ENCODE peak calls at places on chromosomes 12 and 14, in eight cellular contexts. One of them, this sample, is unnamed.
A peak's percentile ranks its signal among the peaks of the same experiment; 100 is the strongest.

GRCh38 chr12:70883855-70884254 is 36.7 kb downstream of the PTPRR start:
- DNase-seq in NB4: no peak
- DNase-seq in kidney: no peak
- DNase-seq in RWPE1: no peak
- DNase-seq in neural crest cell: no peak
- DNase-seq in GM20000: no peak
- DNase-seq in choroid plexus epithelial cell: no peak
- DNase-seq in GM10248: no peak
- DNase-seq in this sample: no peak

GRCh38 chr12:2319747-2320146 is 267.0 kb downstream of the CACNA1C start:
- DNase-seq in NB4: no peak
- DNase-seq in kidney: no peak
- DNase-seq in RWPE1: no peak
- DNase-seq in neural crest cell: no peak
- DNase-seq in GM20000: no peak
- DNase-seq in choroid plexus epithelial cell: peak; percentile 60
- DNase-seq in GM10248: no peak
- DNase-seq in this sample: no peak

GRCh38 chr14:75905505-75905904 is 76.3 kb downstream of the TGFB3 start:
- DNase-seq in NB4: peak; percentile 4
- DNase-seq in kidney: no peak
- DNase-seq in RWPE1: no peak
- DNase-seq in neural crest cell: no peak
- DNase-seq in GM20000: no peak
- DNase-seq in choroid plexus epithelial cell: peak; percentile 85
- DNase-seq in GM10248: no peak
- DNase-seq in this sample: peak; percentile 2

GRCh38 chr14:83467811-83468210 is 1934.2 kb upstream of the SEL1L start:
- DNase-seq in NB4: peak; percentile 31
- DNase-seq in kidney: no peak
- DNase-seq in RWPE1: no peak
- DNase-seq in neural crest cell: no peak
- DNase-seq in GM20000: no peak
- DNase-seq in choroid plexus epithelial cell: peak; percentile 58
- DNase-seq in GM10248: no peak
- DNase-seq in this sample: no peak

GRCh38 chr12:6899837-6900519 is 4.6 kb upstream of the LRRC23 start:
- DNase-seq in NB4: peak; percentile 24
- DNase-seq in kidney: peak; percentile 85
- DNase-seq in RWPE1: no peak
- DNase-seq in neural crest cell: no peak
- DNase-seq in GM20000: no peak
- DNase-seq in choroid plexus epithelial cell: peak; percentile 48
- DNase-seq in GM10248: no peak
- DNase-seq in this sample: no peak

GRCh38 chr14:50039734-50040400 is 76.5 kb downstream of the VCPKMT start:
- DNase-seq in NB4: peak; percentile 85
- DNase-seq in kidney: no peak
- DNase-seq in RWPE1: peak; percentile 48
- DNase-seq in neural crest cell: no peak
- DNase-seq in GM20000: no peak
- DNase-seq in choroid plexus epithelial cell: peak; percentile 93
- DNase-seq in GM10248: no peak
- DNase-seq in this sample: peak; percentile 31

GRCh38 chr14:59331217-59331616 is 134.0 kb downstream of the GPR135 start:
- DNase-seq in NB4: no peak
- DNase-seq in kidney: no peak
- DNase-seq in RWPE1: no peak
- DNase-seq in neural crest cell: no peak
- DNase-seq in GM20000: no peak
- DNase-seq in choroid plexus epithelial cell: no peak
- DNase-seq in GM10248: no peak
- DNase-seq in this sample: no peak

GRCh38 chr14:100294963-100295330 is 11.3 kb downstream of the SLC25A29 start:
- DNase-seq in NB4: no peak
- DNase-seq in kidney: no peak
- DNase-seq in RWPE1: no peak
- DNase-seq in neural crest cell: no peak
- DNase-seq in GM20000: no peak
- DNase-seq in choroid plexus epithelial cell: no peak
- DNase-seq in GM10248: no peak
- DNase-seq in this sample: no peak

GRCh38 chr14:101494826-101495225 is 66.5 kb upstream of the DIO3 start:
- DNase-seq in NB4: no peak
- DNase-seq in kidney: no peak
- DNase-seq in RWPE1: no peak
- DNase-seq in neural crest cell: no peak
- DNase-seq in GM20000: no peak
- DNase-seq in choroid plexus epithelial cell: no peak
- DNase-seq in GM10248: no peak
- DNase-seq in this sample: no peak

GRCh38 chr12:46556820-46557524 is 184.4 kb upstream of the SLC38A2 start:
- DNase-seq in NB4: no peak
- DNase-seq in kidney: no peak
- DNase-seq in RWPE1: peak; percentile 82
- DNase-seq in neural crest cell: no peak
- DNase-seq in GM20000: no peak
- DNase-seq in choroid plexus epithelial cell: peak; percentile 87
- DNase-seq in GM10248: no peak
- DNase-seq in this sample: no peak

GRCh38 chr12:5003025-5003666 is 40.5 kb upstream of the KCNA5 start:
- DNase-seq in NB4: peak; percentile 55
- DNase-seq in kidney: peak; percentile 80
- DNase-seq in RWPE1: peak; percentile 52
- DNase-seq in neural crest cell: peak; percentile 68
- DNase-seq in GM20000: peak; percentile 73
- DNase-seq in choroid plexus epithelial cell: peak; percentile 71
- DNase-seq in GM10248: peak; percentile 71
- DNase-seq in this sample: peak; percentile 72

GRCh38 chr14:54631016-54631415 is 64.1 kb downstream of the SAMD4A start:
- DNase-seq in NB4: no peak
- DNase-seq in kidney: no peak
- DNase-seq in RWPE1: no peak
- DNase-seq in neural crest cell: no peak
- DNase-seq in GM20000: no peak
- DNase-seq in choroid plexus epithelial cell: no peak
- DNase-seq in GM10248: no peak
- DNase-seq in this sample: no peak

GRCh38 chr14:104119119-104119699 is 19.2 kb upstream of the KIF26A start:
- DNase-seq in NB4: no peak
- DNase-seq in kidney: peak; percentile 42
- DNase-seq in RWPE1: no peak
- DNase-seq in neural crest cell: no peak
- DNase-seq in GM20000: no peak
- DNase-seq in choroid plexus epithelial cell: no peak
- DNase-seq in GM10248: no peak
- DNase-seq in this sample: no peak

GRCh38 chr12:24679135-24679534 is 269.8 kb downstream of the BCAT1 start:
- DNase-seq in NB4: peak; percentile 55
- DNase-seq in kidney: no peak
- DNase-seq in RWPE1: no peak
- DNase-seq in neural crest cell: peak; percentile 18
- DNase-seq in GM20000: no peak
- DNase-seq in choroid plexus epithelial cell: peak; percentile 85
- DNase-seq in GM10248: no peak
- DNase-seq in this sample: no peak

GRCh38 chr12:124411291-124411878 is 116.5 kb downstream of the RFLNA start:
- DNase-seq in NB4: no peak
- DNase-seq in kidney: peak; percentile 87
- DNase-seq in RWPE1: peak; percentile 95
- DNase-seq in neural crest cell: no peak
- DNase-seq in GM20000: no peak
- DNase-seq in choroid plexus epithelial cell: peak; percentile 83
- DNase-seq in GM10248: no peak
- DNase-seq in this sample: no peak

GRCh38 chr14:100790785-100791667 is 34.9 kb upstream of the MEG3 start:
- DNase-seq in NB4: no peak
- DNase-seq in kidney: no peak
- DNase-seq in RWPE1: no peak
- DNase-seq in neural crest cell: no peak
- DNase-seq in GM20000: no peak
- DNase-seq in choroid plexus epithelial cell: no peak
- DNase-seq in GM10248: no peak
- DNase-seq in this sample: no peak

GRCh38 chr14:59707778-59708635 is 131.4 kb upstream of the CCDC175 start:
- DNase-seq in NB4: no peak
- DNase-seq in kidney: no peak
- DNase-seq in RWPE1: no peak
- DNase-seq in neural crest cell: no peak
- DNase-seq in GM20000: no peak
- DNase-seq in choroid plexus epithelial cell: peak; percentile 46
- DNase-seq in GM10248: no peak
- DNase-seq in this sample: no peak

GRCh38 chr14:53432378-53432802 is 279.3 kb upstream of the DDHD1 start:
- DNase-seq in NB4: peak; percentile 46
- DNase-seq in kidney: no peak
- DNase-seq in RWPE1: peak; percentile 57
- DNase-seq in neural crest cell: peak; percentile 6
- DNase-seq in GM20000: peak; percentile 60
- DNase-seq in choroid plexus epithelial cell: peak; percentile 65
- DNase-seq in GM10248: peak; percentile 60
- DNase-seq in this sample: peak; percentile 49

GRCh38 chr14:45868377-45868776 is 615.4 kb upstream of the MIS18BP1 start:
- DNase-seq in NB4: no peak
- DNase-seq in kidney: no peak
- DNase-seq in RWPE1: no peak
- DNase-seq in neural crest cell: no peak
- DNase-seq in GM20000: peak; percentile 18
- DNase-seq in choroid plexus epithelial cell: no peak
- DNase-seq in GM10248: no peak
- DNase-seq in this sample: no peak

GRCh38 chr12:109995703-109996482 is at the start of gene GIT2:
- DNase-seq in NB4: peak; percentile 99
- DNase-seq in kidney: peak; percentile 98
- DNase-seq in RWPE1: peak; percentile 85
- DNase-seq in neural crest cell: peak; percentile 86
- DNase-seq in GM20000: peak; percentile 96
- DNase-seq in choroid plexus epithelial cell: peak; percentile 91
- DNase-seq in GM10248: peak; percentile 94
- DNase-seq in this sample: peak; percentile 95
- TF ChIP-seq CTCF in NB4: no peak
- TF ChIP-seq CTCF in kidney: peak; percentile 8
- TF ChIP-seq CTCF in RWPE1: no peak
- TF ChIP-seq CTCF in neural crest cell: no peak
- TF ChIP-seq CTCF in GM20000: no peak
- TF ChIP-seq CTCF in choroid plexus epithelial cell: peak; percentile 3
- TF ChIP-seq CTCF in GM10248: no peak
- TF ChIP-seq CTCF in this sample: peak; percentile 10

GRCh38 chr12:120586860-120587259 is 5.7 kb upstream of the POP5 start:
- DNase-seq in NB4: no peak
- DNase-seq in kidney: no peak
- DNase-seq in RWPE1: no peak
- DNase-seq in neural crest cell: no peak
- DNase-seq in GM20000: no peak
- DNase-seq in choroid plexus epithelial cell: no peak
- DNase-seq in GM10248: no peak
- DNase-seq in this sample: no peak

GRCh38 chr12:120586216-120586615 is 5.0 kb upstream of the POP5 start:
- DNase-seq in NB4: no peak
- DNase-seq in kidney: no peak
- DNase-seq in RWPE1: no peak
- DNase-seq in neural crest cell: no peak
- DNase-seq in GM20000: no peak
- DNase-seq in choroid plexus epithelial cell: no peak
- DNase-seq in GM10248: no peak
- DNase-seq in this sample: no peak

GRCh38 chr12:120581998-120582397 is 796 bp upstream of the POP5 start:
- DNase-seq in NB4: no peak
- DNase-seq in kidney: no peak
- DNase-seq in RWPE1: no peak
- DNase-seq in neural crest cell: no peak
- DNase-seq in GM20000: no peak
- DNase-seq in choroid plexus epithelial cell: no peak
- DNase-seq in GM10248: no peak
- DNase-seq in this sample: no peak

GRCh38 chr12:120583478-120584030 is 2.4 kb upstream of the POP5 start:
- DNase-seq in NB4: peak; percentile 87
- DNase-seq in kidney: peak; percentile 90
- DNase-seq in RWPE1: peak; percentile 67
- DNase-seq in neural crest cell: peak; percentile 80
- DNase-seq in GM20000: peak; percentile 87
- DNase-seq in choroid plexus epithelial cell: peak; percentile 67
- DNase-seq in GM10248: peak; percentile 79
- DNase-seq in this sample: peak; percentile 88

GRCh38 chr12:120584343-120585149 is 3.3 kb upstream of the POP5 start:
- DNase-seq in NB4: peak; percentile 80
- DNase-seq in kidney: peak; percentile 88
- DNase-seq in RWPE1: peak; percentile 38
- DNase-seq in neural crest cell: peak; percentile 39
- DNase-seq in GM20000: peak; percentile 73
- DNase-seq in choroid plexus epithelial cell: no peak
- DNase-seq in GM10248: peak; percentile 64
- DNase-seq in this sample: peak; percentile 74
- TF ChIP-seq CTCF in NB4: peak; percentile 41
- TF ChIP-seq CTCF in kidney: peak; percentile 12
- TF ChIP-seq CTCF in RWPE1: peak; percentile 67
- TF ChIP-seq CTCF in neural crest cell: peak; percentile 37
- TF ChIP-seq CTCF in GM20000: peak; percentile 24
- TF ChIP-seq CTCF in choroid plexus epithelial cell: peak; percentile 33
- TF ChIP-seq CTCF in GM10248: peak; percentile 32
- TF ChIP-seq CTCF in this sample: no peak

GRCh38 chr12:100877776-100878175 is 83.2 kb downstream of the ANO4 start:
- DNase-seq in NB4: no peak
- DNase-seq in kidney: no peak
- DNase-seq in RWPE1: no peak
- DNase-seq in neural crest cell: no peak
- DNase-seq in GM20000: no peak
- DNase-seq in choroid plexus epithelial cell: peak; percentile 7
- DNase-seq in GM10248: no peak
- DNase-seq in this sample: no peak
- TF ChIP-seq CTCF in NB4: peak; percentile 38
- TF ChIP-seq CTCF in kidney: no peak
- TF ChIP-seq CTCF in RWPE1: peak; percentile 14
- TF ChIP-seq CTCF in neural crest cell: peak; percentile 54
- TF ChIP-seq CTCF in GM20000: no peak
- TF ChIP-seq CTCF in choroid plexus epithelial cell: peak; percentile 44
- TF ChIP-seq CTCF in GM10248: no peak
- TF ChIP-seq CTCF in this sample: peak; percentile 20

GRCh38 chr12:62258231-62258630 is 2.0 kb upstream of the USP15 start:
- DNase-seq in NB4: no peak
- DNase-seq in kidney: no peak
- DNase-seq in RWPE1: no peak
- DNase-seq in neural crest cell: no peak
- DNase-seq in GM20000: no peak
- DNase-seq in choroid plexus epithelial cell: no peak
- DNase-seq in GM10248: no peak
- DNase-seq in this sample: no peak

GRCh38 chr12:62261876-62262275 is 1.7 kb downstream of the USP15 start:
- DNase-seq in NB4: no peak
- DNase-seq in kidney: peak; percentile 44
- DNase-seq in RWPE1: no peak
- DNase-seq in neural crest cell: no peak
- DNase-seq in GM20000: no peak
- DNase-seq in choroid plexus epithelial cell: no peak
- DNase-seq in GM10248: no peak
- DNase-seq in this sample: no peak

GRCh38 chr12:62260733-62261683 is 804 bp downstream of the USP15 start:
- DNase-seq in NB4: peak; percentile 94
- DNase-seq in kidney: no peak
- DNase-seq in RWPE1: peak; percentile 30
- DNase-seq in neural crest cell: peak; percentile 2
- DNase-seq in GM20000: peak; percentile 26
- DNase-seq in choroid plexus epithelial cell: peak; percentile 63
- DNase-seq in GM10248: peak; percentile 47
- DNase-seq in this sample: peak; percentile 30

GRCh38 chr12:62259993-62260732 is at the start of gene USP15:
- DNase-seq in NB4: peak; percentile 99
- DNase-seq in kidney: peak; percentile 99
- DNase-seq in RWPE1: peak; percentile 92
- DNase-seq in neural crest cell: peak; percentile 98
- DNase-seq in GM20000: peak; percentile 83
- DNase-seq in choroid plexus epithelial cell: peak; percentile 99
- DNase-seq in GM10248: peak; percentile 90
- DNase-seq in this sample: peak; percentile 99

GRCh38 chr12:62259311-62259992 is 752 bp upstream of the USP15 start:
- DNase-seq in NB4: peak; percentile 46
- DNase-seq in kidney: no peak
- DNase-seq in RWPE1: no peak
- DNase-seq in neural crest cell: no peak
- DNase-seq in GM20000: no peak
- DNase-seq in choroid plexus epithelial cell: no peak
- DNase-seq in GM10248: no peak
- DNase-seq in this sample: no peak
- TF ChIP-seq CTCF in NB4: no peak
- TF ChIP-seq CTCF in kidney: no peak
- TF ChIP-seq CTCF in RWPE1: no peak
- TF ChIP-seq CTCF in neural crest cell: no peak
- TF ChIP-seq CTCF in GM20000: no peak
- TF ChIP-seq CTCF in choroid plexus epithelial cell: no peak
- TF ChIP-seq CTCF in GM10248: no peak
- TF ChIP-seq CTCF in this sample: no peak